ENCODE peak calls at places on chromosomes 6 and 20, in four cellular contexts. B is HCT116, K is GM12878, N is HepG2. U is an unnamed sample.

GRCh38 chr20:34979366-34980153 is 23.9 kb downstream of the MYH7B start:
- ATAC-seq in B (peak), K (no peak), N (no peak), U (no peak)

GRCh38 chr6:9225441-9225871 is 790.1 kb upstream of the SLC35B3 start:
- ATAC-seq in B (no peak), K (no peak), N (no peak), U (no peak)

GRCh38 chr6:24458937-24459336 is 30.4 kb downstream of the GPLD1 start:
- ATAC-seq in B (no peak), K (no peak), N (no peak), U (no peak)

GRCh38 chr6:133752129-133752528 is 136.8 kb upstream of the TCF21 start:
- ATAC-seq in B (no peak), K (no peak), N (no peak), U (no peak)

GRCh38 chr6:11374036-11375010 is 141.9 kb upstream of the NEDD9 start:
- ATAC-seq in B (no peak), K (peak), N (peak), U (peak)

GRCh38 chr20:48431635-48432034 is 396.2 kb downstream of the PREX1 start:
- ATAC-seq in B (no peak), K (no peak), N (peak), U (no peak)

GRCh38 chr20:13656721-13657368 is 18.1 kb upstream of the TASP1 start:
- ATAC-seq in B (no peak), K (no peak), N (no peak), U (no peak)

GRCh38 chr6:41371461-41371991 is 36.1 kb downstream of the NCR2 start:
- ATAC-seq in B (no peak), K (no peak), N (peak), U (peak)

GRCh38 chr20:32091888-32092346 is 17.6 kb upstream of the TM9SF4 start:
- ATAC-seq in B (peak), K (peak), N (peak), U (peak)

GRCh38 chr6:109299695-109300564 is 82.3 kb downstream of the CD164 start:
- ATAC-seq in B (no peak), K (no peak), N (no peak), U (peak)

GRCh38 chr20:63534831-63535651 is 2.1 kb downstream of the PTK6 start:
- ATAC-seq in B (no peak), K (no peak), N (peak), U (no peak)
- TF ChIP-seq POLR2AphosphoS5 in B (no peak), K (no peak), N (no peak), U (no peak)

GRCh38 chr6:37019065-37019450 is 13.6 kb downstream of the FGD2 start:
- ATAC-seq in B (no peak), K (no peak), N (no peak), U (no peak)

GRCh38 chr6:37022135-37022863 is 16.8 kb downstream of the FGD2 start:
- ATAC-seq in B (no peak), K (no peak), N (no peak), U (no peak)

GRCh38 chr6:37018152-37019064 is 13.0 kb downstream of the FGD2 start:
- ATAC-seq in B (peak), K (peak), N (peak), U (peak)

GRCh38 chr6:37020426-37021211 is 15.2 kb downstream of the FGD2 start:
- ATAC-seq in B (no peak), K (no peak), N (no peak), U (no peak)

GRCh38 chr6:37021356-37022129 is 16.1 kb downstream of the FGD2 start:
- ATAC-seq in B (no peak), K (no peak), N (no peak), U (no peak)
- TF ChIP-seq CTCF in B (peak), K (peak), N (peak), U (no peak)

GRCh38 chr6:156846845-156847599 is 69.8 kb downstream of the ARID1B start:
- ATAC-seq in B (no peak), K (no peak), N (no peak), U (no peak)

GRCh38 chr6:156850356-156850755 is 73.2 kb downstream of the ARID1B start:
- ATAC-seq in B (no peak), K (peak), N (no peak), U (no peak)

GRCh38 chr6:156848533-156848932 is 71.4 kb downstream of the ARID1B start:
- ATAC-seq in B (peak), K (no peak), N (no peak), U (no peak)

GRCh38 chr6:156849806-156850205 is 72.6 kb downstream of the ARID1B start:
- ATAC-seq in B (no peak), K (peak), N (no peak), U (no peak)

GRCh38 chr6:156848123-156848522 is 70.9 kb downstream of the ARID1B start:
- ATAC-seq in B (no peak), K (no peak), N (no peak), U (no peak)
- H3K27ac ChIP-seq in B (no peak), K (peak), N (no peak), U (no peak)

GRCh38 chr6:99346595-99346994 is 2.9 kb downstream of the FAXC start:
- ATAC-seq in B (no peak), K (no peak), N (no peak), U (no peak)

GRCh38 chr6:99349620-99350141 is at the start of gene FAXC:
- ATAC-seq in B (peak), K (peak), N (peak), U (peak)

GRCh38 chr6:99347804-99348203 is 1.7 kb downstream of the FAXC start:
- ATAC-seq in B (no peak), K (no peak), N (no peak), U (no peak)

GRCh38 chr6:99348823-99349619 is 453 bp downstream of the FAXC start:
- ATAC-seq in B (peak), K (peak), N (peak), U (peak)

DNA sequence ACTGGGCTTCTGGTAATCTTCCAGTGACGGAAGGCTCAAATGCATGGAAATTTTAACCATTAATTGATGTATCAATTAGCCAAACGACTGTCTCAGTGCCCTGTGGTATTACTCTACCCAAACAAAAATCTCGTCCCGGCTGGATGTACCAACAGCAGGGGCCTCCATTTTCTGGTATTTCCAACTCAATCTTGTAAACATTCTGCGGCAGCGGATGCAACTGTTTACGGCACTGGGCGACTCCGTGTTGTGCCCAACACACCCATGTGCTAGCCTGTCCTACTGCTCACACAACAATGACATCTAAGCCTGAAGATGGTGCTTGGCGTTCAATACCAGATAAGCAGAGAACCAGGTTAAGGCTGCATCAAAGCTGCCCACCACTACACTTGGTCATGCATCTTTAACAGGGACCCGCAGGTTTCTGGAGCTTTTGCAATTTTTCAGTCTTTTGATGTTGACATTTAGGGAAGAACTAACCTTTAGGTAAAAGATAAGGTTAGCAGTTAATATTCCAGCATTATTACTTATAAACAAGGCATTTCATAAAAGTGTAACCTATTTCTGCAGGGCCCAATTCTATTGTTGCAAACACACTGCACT is 1.2 kb downstream of the FAXC start:
- ATAC-seq in B (no peak), K (no peak), N (no peak), U (no peak)
- TF ChIP-seq POLR2AphosphoS5 in B (no peak), K (no peak), N (no peak), U (no peak)

GRCh38 chr6:130473886-130474285 is 108.1 kb downstream of the TMEM200A start:
- ATAC-seq in B (peak), K (no peak), N (no peak), U (no peak)
- TF ChIP-seq CTCF in B (no peak), K (no peak), N (no peak), U (no peak)

DNA sequence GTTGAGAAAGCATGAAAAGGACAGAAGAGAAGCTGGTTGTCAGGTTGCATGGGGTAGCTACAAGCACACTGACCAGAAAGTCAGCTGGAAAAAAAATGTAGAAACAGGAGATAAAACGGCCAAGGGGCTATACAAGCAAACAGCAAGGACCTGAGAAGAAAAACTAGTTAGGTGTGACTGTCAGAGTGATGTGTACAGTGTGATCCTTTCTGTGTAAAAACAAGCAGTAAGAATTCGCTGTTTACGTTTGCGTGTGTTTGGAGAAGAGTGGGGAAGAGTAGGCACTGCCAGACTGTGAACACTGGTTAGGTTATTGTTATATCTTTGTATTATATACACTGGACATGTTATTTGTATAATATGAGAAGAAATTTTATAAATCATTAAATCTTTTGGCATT is 28.1 kb downstream of the PTPN1 start:
- ATAC-seq in B (no peak), K (peak), N (no peak), U (no peak)
- H3K27ac ChIP-seq in B (peak), K (peak), N (no peak), U (peak)

DNA sequence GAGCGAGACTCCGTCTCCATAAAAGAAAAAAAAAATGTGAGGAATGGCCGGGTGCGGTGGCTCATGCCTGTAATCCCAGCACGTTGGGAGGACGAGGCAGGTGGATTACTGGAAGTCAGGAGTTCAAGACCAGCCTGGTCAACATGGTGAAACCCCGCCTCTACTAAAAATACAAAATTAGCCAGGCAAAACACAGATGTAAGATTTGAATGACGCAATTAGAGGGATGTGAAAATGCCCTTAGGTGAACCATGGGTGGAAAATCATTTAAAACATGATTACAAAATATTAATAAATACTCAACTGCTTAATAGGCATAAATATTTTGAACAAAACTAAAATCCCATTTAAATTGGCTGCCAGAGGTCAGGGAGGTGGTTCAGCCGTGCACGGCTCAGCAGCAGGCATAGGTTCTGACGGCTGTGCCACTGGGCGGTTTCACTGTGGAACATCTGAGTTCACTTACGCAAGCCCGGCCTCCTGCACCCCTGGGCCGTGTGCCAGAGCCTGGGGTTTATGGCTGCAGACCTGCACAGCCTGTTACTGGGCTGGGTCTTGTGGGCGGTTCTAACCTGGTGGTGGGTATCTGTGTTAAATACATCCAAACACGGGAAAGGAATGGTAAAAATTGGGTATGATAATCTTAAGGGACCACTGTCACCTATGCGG is 21.1 kb downstream of the COL9A3 start:
- ATAC-seq in B (no peak), K (peak), N (peak), U (peak)
- TF ChIP-seq POLR2AphosphoS5 in B (no peak), K (no peak), N (no peak), U (no peak)

GRCh38 chr6:68976260-68976659 is 341.2 kb downstream of the ADGRB3 start:
- ATAC-seq in B (no peak), K (peak), N (peak), U (no peak)
- TF ChIP-seq CTCF in B (peak), K (peak), N (no peak), U (no peak)

DNA sequence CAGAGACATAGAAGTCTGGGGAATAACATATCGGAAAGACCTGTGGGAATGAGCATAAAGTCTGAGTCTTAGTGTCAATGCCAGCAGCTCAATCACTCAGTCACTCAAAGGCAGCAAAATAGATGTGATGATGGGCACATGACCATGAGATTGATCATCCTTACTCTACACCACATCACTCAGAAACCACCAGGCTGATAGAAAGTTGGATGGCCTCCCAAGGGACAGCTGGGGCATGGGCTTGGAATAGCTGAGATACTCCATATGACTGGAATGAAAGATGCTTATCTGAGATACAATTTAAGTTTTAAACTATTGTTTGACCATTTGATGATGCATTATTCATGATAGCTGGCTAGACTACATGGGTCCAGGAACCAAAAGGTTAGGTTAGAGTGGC is 80.9 kb upstream of the F13A1 start:
- ATAC-seq in B (no peak), K (no peak), N (no peak), U (no peak)
- H3K27ac ChIP-seq in B (no peak), K (no peak), N (no peak), U (no peak)

DNA sequence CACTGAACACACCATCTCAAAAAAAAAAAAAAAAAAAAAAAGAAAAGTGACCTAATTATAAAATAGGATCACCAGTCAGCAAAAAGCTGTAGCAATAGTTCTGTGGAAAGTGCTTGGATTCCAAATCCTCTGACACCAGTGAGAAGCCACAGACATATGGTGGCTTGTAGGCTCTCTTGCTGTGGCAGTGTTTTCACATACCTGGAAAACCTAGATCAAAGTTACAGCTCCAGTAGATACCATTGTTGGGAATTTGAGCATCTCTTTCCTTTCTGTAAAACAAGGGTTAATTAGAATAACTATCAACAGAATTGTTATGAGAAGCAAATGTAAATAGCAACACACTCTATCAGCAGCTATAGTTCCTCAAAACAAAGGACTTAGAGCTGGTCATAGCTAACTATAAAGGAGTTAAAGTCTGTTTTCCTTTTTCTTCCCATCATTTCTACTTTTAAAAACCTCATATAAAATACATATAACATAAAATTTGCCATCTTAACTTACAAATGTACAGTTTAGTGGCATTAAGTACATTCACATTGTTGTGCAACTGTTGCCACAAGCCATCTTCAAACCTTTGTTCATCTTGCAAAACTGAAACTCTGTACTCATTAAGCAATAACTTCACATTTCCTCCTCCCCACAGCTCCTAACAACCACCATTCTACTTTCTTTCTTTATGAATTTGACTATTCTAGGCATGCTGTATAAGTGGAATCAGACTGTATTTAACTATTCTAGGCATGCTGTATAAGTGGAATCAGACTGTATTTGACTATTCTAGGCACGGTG is 4.3 kb downstream of the CCDC170 start:
- ATAC-seq in B (no peak), K (peak), N (no peak), U (no peak)
- TF ChIP-seq POLR2AphosphoS5 in B (no peak), K (no peak), N (no peak), U (no peak)